ENCODE peak calls at places on chromosome 11, in eight cellular contexts. One of them, this sample, is unnamed.

GRCh38 chr11:8258771-8259170 is 4.9 kb downstream of the LMO1 start:
- DNase-seq in sigmoid colon: peak
- DNase-seq in MCF 10A: peak
- DNase-seq in RWPE1: peak
- DNase-seq in right atrium auricular region: no peak
- DNase-seq in GM10248: no peak
- DNase-seq in mucosa of descending colon: no peak
- DNase-seq in HL-60: no peak
- DNase-seq in this sample: peak

GRCh38 chr11:112619106-112619505 is 342.1 kb upstream of the NCAM1 start:
- DNase-seq in sigmoid colon: no peak
- DNase-seq in MCF 10A: no peak
- DNase-seq in RWPE1: no peak
- DNase-seq in right atrium auricular region: no peak
- DNase-seq in GM10248: no peak
- DNase-seq in mucosa of descending colon: no peak
- DNase-seq in HL-60: no peak
- DNase-seq in this sample: no peak

GRCh38 chr11:16945671-16946469 is 68.3 kb downstream of the PLEKHA7 start:
- DNase-seq in sigmoid colon: no peak
- DNase-seq in MCF 10A: peak
- DNase-seq in RWPE1: peak
- DNase-seq in right atrium auricular region: peak
- DNase-seq in GM10248: peak
- DNase-seq in mucosa of descending colon: no peak
- DNase-seq in HL-60: peak
- DNase-seq in this sample: peak

GRCh38 chr11:86508604-86509471 is 134.2 kb downstream of the CCDC81 start:
- DNase-seq in sigmoid colon: no peak
- DNase-seq in MCF 10A: peak
- DNase-seq in RWPE1: peak
- DNase-seq in right atrium auricular region: no peak
- DNase-seq in GM10248: no peak
- DNase-seq in mucosa of descending colon: no peak
- DNase-seq in HL-60: no peak
- DNase-seq in this sample: no peak

GRCh38 chr11:8832571-8833260 is 78.3 kb upstream of the AKIP1 start:
- DNase-seq in sigmoid colon: peak
- DNase-seq in MCF 10A: peak
- DNase-seq in RWPE1: peak
- DNase-seq in right atrium auricular region: no peak
- DNase-seq in GM10248: peak
- DNase-seq in mucosa of descending colon: no peak
- DNase-seq in HL-60: no peak
- DNase-seq in this sample: peak

GRCh38 chr11:19728436-19728835 is 15.8 kb downstream of the NAV2 start:
- DNase-seq in sigmoid colon: no peak
- DNase-seq in MCF 10A: no peak
- DNase-seq in RWPE1: no peak
- DNase-seq in right atrium auricular region: no peak
- DNase-seq in GM10248: no peak
- DNase-seq in mucosa of descending colon: no peak
- DNase-seq in HL-60: no peak
- DNase-seq in this sample: no peak

GRCh38 chr11:85029964-85030363 is 597.2 kb downstream of the DLG2 start:
- DNase-seq in sigmoid colon: no peak
- DNase-seq in MCF 10A: no peak
- DNase-seq in RWPE1: peak
- DNase-seq in right atrium auricular region: no peak
- DNase-seq in GM10248: no peak
- DNase-seq in mucosa of descending colon: no peak
- DNase-seq in HL-60: no peak
- DNase-seq in this sample: no peak

GRCh38 chr11:86559311-86559945 is 113.0 kb downstream of the ME3 start:
- DNase-seq in sigmoid colon: peak
- DNase-seq in MCF 10A: peak
- DNase-seq in RWPE1: peak
- DNase-seq in right atrium auricular region: no peak
- DNase-seq in GM10248: no peak
- DNase-seq in mucosa of descending colon: no peak
- DNase-seq in HL-60: no peak
- DNase-seq in this sample: no peak

GRCh38 chr11:79078999-79079398 is 361.8 kb downstream of the TENM4 start:
- DNase-seq in sigmoid colon: no peak
- DNase-seq in MCF 10A: no peak
- DNase-seq in RWPE1: no peak
- DNase-seq in right atrium auricular region: no peak
- DNase-seq in GM10248: no peak
- DNase-seq in mucosa of descending colon: no peak
- DNase-seq in HL-60: no peak
- DNase-seq in this sample: no peak

GRCh38 chr11:6333112-6333511 is 12.8 kb upstream of the CAVIN3 start:
- DNase-seq in sigmoid colon: no peak
- DNase-seq in MCF 10A: no peak
- DNase-seq in RWPE1: no peak
- DNase-seq in right atrium auricular region: no peak
- DNase-seq in GM10248: no peak
- DNase-seq in mucosa of descending colon: no peak
- DNase-seq in HL-60: no peak
- DNase-seq in this sample: no peak

GRCh38 chr11:102254047-102254446 is 63.2 kb upstream of the BIRC3 start:
- DNase-seq in sigmoid colon: no peak
- DNase-seq in MCF 10A: peak
- DNase-seq in RWPE1: no peak
- DNase-seq in right atrium auricular region: no peak
- DNase-seq in GM10248: no peak
- DNase-seq in mucosa of descending colon: no peak
- DNase-seq in HL-60: no peak
- DNase-seq in this sample: no peak

GRCh38 chr11:24932110-24933000 is 435.5 kb downstream of the LUZP2 start:
- DNase-seq in sigmoid colon: no peak
- DNase-seq in MCF 10A: peak
- DNase-seq in RWPE1: peak
- DNase-seq in right atrium auricular region: no peak
- DNase-seq in GM10248: no peak
- DNase-seq in mucosa of descending colon: no peak
- DNase-seq in HL-60: no peak
- DNase-seq in this sample: no peak

DNA sequence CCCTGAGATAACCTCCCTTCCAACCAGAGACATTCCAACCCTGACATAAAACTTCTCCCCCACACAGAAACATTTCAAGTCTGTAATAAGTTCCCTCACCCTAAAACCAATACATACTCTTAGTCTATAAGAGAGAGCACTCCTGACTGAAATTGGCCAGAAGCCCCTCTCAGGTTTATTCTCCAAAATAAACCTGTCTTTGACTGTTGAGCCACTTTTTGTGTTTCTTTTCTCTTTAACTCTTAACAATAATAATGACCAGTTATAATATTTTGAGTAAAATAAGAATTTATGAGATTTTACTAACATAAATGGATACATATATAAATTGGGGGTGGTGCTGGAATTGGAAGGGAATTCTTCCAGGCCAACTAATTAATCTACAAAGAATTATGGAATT is 93.6 kb downstream of the GRM5 start:
- DNase-seq in sigmoid colon: no peak
- DNase-seq in MCF 10A: no peak
- DNase-seq in RWPE1: no peak
- DNase-seq in right atrium auricular region: no peak
- DNase-seq in GM10248: no peak
- DNase-seq in mucosa of descending colon: no peak
- DNase-seq in HL-60: no peak
- DNase-seq in this sample: no peak
- TF ChIP-seq CTCF in sigmoid colon: no peak
- TF ChIP-seq CTCF in MCF 10A: no peak
- TF ChIP-seq CTCF in RWPE1: no peak
- TF ChIP-seq CTCF in right atrium auricular region: no peak
- TF ChIP-seq CTCF in GM10248: no peak
- TF ChIP-seq CTCF in mucosa of descending colon: no peak
- TF ChIP-seq CTCF in HL-60: no peak
- TF ChIP-seq CTCF in this sample: no peak

GRCh38 chr11:65315866-65316233 is 1.2 kb downstream of the CDC42EP2 start:
- DNase-seq in sigmoid colon: no peak
- DNase-seq in MCF 10A: no peak
- DNase-seq in RWPE1: no peak
- DNase-seq in right atrium auricular region: no peak
- DNase-seq in GM10248: no peak
- DNase-seq in mucosa of descending colon: no peak
- DNase-seq in HL-60: no peak
- DNase-seq in this sample: no peak

GRCh38 chr11:65314501-65315203 is at the start of gene CDC42EP2:
- DNase-seq in sigmoid colon: peak
- DNase-seq in MCF 10A: peak
- DNase-seq in RWPE1: peak
- DNase-seq in right atrium auricular region: peak
- DNase-seq in GM10248: peak
- DNase-seq in mucosa of descending colon: peak
- DNase-seq in HL-60: peak
- DNase-seq in this sample: peak

GRCh38 chr11:65316311-65316978 is 1.8 kb downstream of the CDC42EP2 start:
- DNase-seq in sigmoid colon: peak
- DNase-seq in MCF 10A: peak
- DNase-seq in RWPE1: peak
- DNase-seq in right atrium auricular region: peak
- DNase-seq in GM10248: no peak
- DNase-seq in mucosa of descending colon: no peak
- DNase-seq in HL-60: peak
- DNase-seq in this sample: no peak

GRCh38 chr11:65315204-65315865 is 669 bp downstream of the CDC42EP2 start:
- DNase-seq in sigmoid colon: peak
- DNase-seq in MCF 10A: peak
- DNase-seq in RWPE1: peak
- DNase-seq in right atrium auricular region: peak
- DNase-seq in GM10248: peak
- DNase-seq in mucosa of descending colon: peak
- DNase-seq in HL-60: peak
- DNase-seq in this sample: peak

GRCh38 chr11:65316979-65317786 is 2.5 kb downstream of the CDC42EP2 start:
- DNase-seq in sigmoid colon: peak
- DNase-seq in MCF 10A: peak
- DNase-seq in RWPE1: peak
- DNase-seq in right atrium auricular region: peak
- DNase-seq in GM10248: no peak
- DNase-seq in mucosa of descending colon: peak
- DNase-seq in HL-60: no peak
- DNase-seq in this sample: peak
- TF ChIP-seq CTCF in sigmoid colon: no peak
- TF ChIP-seq CTCF in MCF 10A: no peak
- TF ChIP-seq CTCF in RWPE1: no peak
- TF ChIP-seq CTCF in right atrium auricular region: no peak
- TF ChIP-seq CTCF in GM10248: no peak
- TF ChIP-seq CTCF in mucosa of descending colon: no peak
- TF ChIP-seq CTCF in HL-60: no peak
- TF ChIP-seq CTCF in this sample: no peak

GRCh38 chr11:26229270-26229669 is 102.7 kb upstream of the ANO3 start:
- DNase-seq in sigmoid colon: no peak
- DNase-seq in MCF 10A: peak
- DNase-seq in RWPE1: peak
- DNase-seq in right atrium auricular region: no peak
- DNase-seq in GM10248: no peak
- DNase-seq in mucosa of descending colon: no peak
- DNase-seq in HL-60: no peak
- DNase-seq in this sample: no peak

GRCh38 chr11:26225643-26226042 is 106.3 kb upstream of the ANO3 start:
- DNase-seq in sigmoid colon: no peak
- DNase-seq in MCF 10A: no peak
- DNase-seq in RWPE1: no peak
- DNase-seq in right atrium auricular region: no peak
- DNase-seq in GM10248: no peak
- DNase-seq in mucosa of descending colon: no peak
- DNase-seq in HL-60: no peak
- DNase-seq in this sample: no peak

GRCh38 chr11:26228778-26229177 is 103.2 kb upstream of the ANO3 start:
- DNase-seq in sigmoid colon: no peak
- DNase-seq in MCF 10A: no peak
- DNase-seq in RWPE1: no peak
- DNase-seq in right atrium auricular region: no peak
- DNase-seq in GM10248: no peak
- DNase-seq in mucosa of descending colon: no peak
- DNase-seq in HL-60: no peak
- DNase-seq in this sample: no peak

GRCh38 chr11:26227883-26228502 is 103.9 kb upstream of the ANO3 start:
- DNase-seq in sigmoid colon: no peak
- DNase-seq in MCF 10A: no peak
- DNase-seq in RWPE1: no peak
- DNase-seq in right atrium auricular region: no peak
- DNase-seq in GM10248: no peak
- DNase-seq in mucosa of descending colon: no peak
- DNase-seq in HL-60: no peak
- DNase-seq in this sample: no peak

DNA sequence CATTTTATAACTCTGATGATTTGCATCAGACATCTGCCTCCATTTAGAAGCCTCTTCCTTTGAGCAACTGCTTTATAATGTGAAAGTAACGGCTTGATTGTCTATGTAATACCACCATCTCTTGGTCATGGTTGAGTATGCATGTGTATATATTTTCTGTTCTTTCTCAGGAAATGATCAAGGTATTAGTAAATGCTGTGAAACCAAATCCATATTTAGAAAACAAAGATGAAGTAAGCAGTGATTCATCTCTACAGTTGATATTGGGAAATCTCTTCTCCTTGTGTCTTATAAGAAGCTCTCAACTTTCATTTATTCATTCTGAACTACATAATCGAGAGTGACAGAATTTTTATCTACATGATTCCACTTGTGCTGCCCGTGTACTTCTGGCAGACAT is 104.6 kb upstream of the ANO3 start:
- DNase-seq in sigmoid colon: no peak
- DNase-seq in MCF 10A: peak
- DNase-seq in RWPE1: peak
- DNase-seq in right atrium auricular region: no peak
- DNase-seq in GM10248: peak
- DNase-seq in mucosa of descending colon: no peak
- DNase-seq in HL-60: no peak
- DNase-seq in this sample: no peak
- TF ChIP-seq CTCF in sigmoid colon: no peak
- TF ChIP-seq CTCF in MCF 10A: peak
- TF ChIP-seq CTCF in RWPE1: peak
- TF ChIP-seq CTCF in right atrium auricular region: peak
- TF ChIP-seq CTCF in GM10248: peak
- TF ChIP-seq CTCF in mucosa of descending colon: no peak
- TF ChIP-seq CTCF in HL-60: no peak
- TF ChIP-seq CTCF in this sample: no peak

DNA sequence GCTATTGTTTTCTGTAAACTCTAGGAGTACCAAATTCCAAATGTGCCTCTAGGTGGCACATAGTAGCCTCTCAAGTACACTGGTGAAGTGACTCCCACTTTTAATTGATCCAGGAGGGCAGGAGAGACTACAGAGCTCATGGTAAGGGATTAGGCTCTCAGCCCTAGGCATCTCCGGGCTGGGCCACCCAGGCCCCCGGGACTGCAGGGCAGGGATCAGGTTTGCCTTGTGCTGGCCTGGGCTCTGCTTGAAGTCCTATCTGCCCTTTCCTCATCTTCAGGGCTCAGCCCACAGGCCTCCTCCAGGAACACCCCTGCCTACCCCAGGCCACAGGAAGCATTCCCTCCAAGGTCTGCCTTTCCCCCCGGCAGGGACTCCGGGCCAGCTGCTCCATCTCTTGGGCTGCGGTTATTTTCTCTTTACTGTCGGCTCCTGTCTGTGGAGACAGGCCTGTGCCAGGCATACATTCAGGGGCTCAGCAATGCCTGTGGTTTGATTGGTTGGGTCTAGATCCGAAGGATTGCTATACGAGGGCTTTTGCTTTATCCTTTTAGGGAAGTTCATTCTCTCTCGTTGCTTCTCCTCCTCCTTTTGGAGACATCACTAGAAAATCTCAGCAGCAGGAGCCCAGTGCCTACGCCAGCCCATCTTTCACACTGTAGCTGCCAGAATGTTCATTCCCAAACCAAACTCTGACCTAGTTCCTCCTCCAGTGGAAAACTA is 32.8 kb downstream of the PARVA start:
- DNase-seq in sigmoid colon: peak
- DNase-seq in MCF 10A: peak
- DNase-seq in RWPE1: no peak
- DNase-seq in right atrium auricular region: no peak
- DNase-seq in GM10248: no peak
- DNase-seq in mucosa of descending colon: no peak
- DNase-seq in HL-60: no peak
- DNase-seq in this sample: no peak
- TF ChIP-seq CTCF in sigmoid colon: no peak
- TF ChIP-seq CTCF in MCF 10A: peak
- TF ChIP-seq CTCF in RWPE1: no peak
- TF ChIP-seq CTCF in right atrium auricular region: no peak
- TF ChIP-seq CTCF in GM10248: no peak
- TF ChIP-seq CTCF in mucosa of descending colon: no peak
- TF ChIP-seq CTCF in HL-60: no peak
- TF ChIP-seq CTCF in this sample: no peak

This sample was measured in glutamatergic neuron.